ENCODE peak calls at places on chromosomes 13 and 19, in eight cellular contexts. One of them, this sample, is unnamed.
A peak's percentile ranks its signal among the peaks of the same experiment; 100 is the strongest.

GRCh38 chr13:32731576-32731975 is 145.3 kb downstream of the PDS5B start:
- DNase-seq in BE2C: no peak
- DNase-seq in left lung: no peak
- DNase-seq in upper lobe of left lung: no peak
- DNase-seq in IMR-90: peak; percentile 57
- DNase-seq in breast epithelium: no peak
- DNase-seq in foreskin fibroblast: peak; percentile 4
- DNase-seq in esophagus muscularis mucosa: no peak
- DNase-seq in this sample: no peak

GRCh38 chr19:35144600-35145436 is 1.8 kb downstream of the FXYD7 start:
- DNase-seq in BE2C: no peak
- DNase-seq in left lung: no peak
- DNase-seq in upper lobe of left lung: peak; percentile 57
- DNase-seq in IMR-90: no peak
- DNase-seq in breast epithelium: no peak
- DNase-seq in foreskin fibroblast: no peak
- DNase-seq in esophagus muscularis mucosa: no peak
- DNase-seq in this sample: no peak

GRCh38 chr19:43779820-43780219 is 953 bp downstream of the KCNN4 start:
- DNase-seq in BE2C: no peak
- DNase-seq in left lung: no peak
- DNase-seq in upper lobe of left lung: no peak
- DNase-seq in IMR-90: no peak
- DNase-seq in breast epithelium: no peak
- DNase-seq in foreskin fibroblast: no peak
- DNase-seq in esophagus muscularis mucosa: no peak
- DNase-seq in this sample: no peak

GRCh38 chr19:55228403-55229031 is at the start of gene TMEM86B:
- DNase-seq in BE2C: no peak
- DNase-seq in left lung: no peak
- DNase-seq in upper lobe of left lung: peak; percentile 52
- DNase-seq in IMR-90: no peak
- DNase-seq in breast epithelium: no peak
- DNase-seq in foreskin fibroblast: no peak
- DNase-seq in esophagus muscularis mucosa: no peak
- DNase-seq in this sample: peak; percentile 75

GRCh38 chr13:50991624-50992610 is 82.3 kb downstream of the RNASEH2B start:
- DNase-seq in BE2C: no peak
- DNase-seq in left lung: no peak
- DNase-seq in upper lobe of left lung: no peak
- DNase-seq in IMR-90: no peak
- DNase-seq in breast epithelium: no peak
- DNase-seq in foreskin fibroblast: no peak
- DNase-seq in esophagus muscularis mucosa: no peak
- DNase-seq in this sample: no peak

GRCh38 chr13:36430247-36431203 is 1.8 kb upstream of the CCNA1 start:
- DNase-seq in BE2C: no peak
- DNase-seq in left lung: peak; percentile 39
- DNase-seq in upper lobe of left lung: no peak
- DNase-seq in IMR-90: no peak
- DNase-seq in breast epithelium: no peak
- DNase-seq in foreskin fibroblast: no peak
- DNase-seq in esophagus muscularis mucosa: no peak
- DNase-seq in this sample: no peak

GRCh38 chr13:112907916-112908315 is 61.1 kb upstream of the MCF2L start:
- DNase-seq in BE2C: no peak
- DNase-seq in left lung: no peak
- DNase-seq in upper lobe of left lung: no peak
- DNase-seq in IMR-90: no peak
- DNase-seq in breast epithelium: no peak
- DNase-seq in foreskin fibroblast: no peak
- DNase-seq in esophagus muscularis mucosa: no peak
- DNase-seq in this sample: no peak

GRCh38 chr13:41268764-41269163 is 5.4 kb upstream of the MTRF1 start:
- DNase-seq in BE2C: peak; percentile 8
- DNase-seq in left lung: no peak
- DNase-seq in upper lobe of left lung: no peak
- DNase-seq in IMR-90: peak; percentile 28
- DNase-seq in breast epithelium: no peak
- DNase-seq in foreskin fibroblast: no peak
- DNase-seq in esophagus muscularis mucosa: no peak
- DNase-seq in this sample: no peak

GRCh38 chr19:47625650-47626049 is 16.7 kb downstream of the BICRA start:
- DNase-seq in BE2C: no peak
- DNase-seq in left lung: no peak
- DNase-seq in upper lobe of left lung: no peak
- DNase-seq in IMR-90: no peak
- DNase-seq in breast epithelium: no peak
- DNase-seq in foreskin fibroblast: no peak
- DNase-seq in esophagus muscularis mucosa: no peak
- DNase-seq in this sample: no peak

GRCh38 chr19:12703056-12703455 is 6.6 kb upstream of the FBXW9 start:
- DNase-seq in BE2C: peak; percentile 85
- DNase-seq in left lung: no peak
- DNase-seq in upper lobe of left lung: no peak
- DNase-seq in IMR-90: peak; percentile 43
- DNase-seq in breast epithelium: no peak
- DNase-seq in foreskin fibroblast: no peak
- DNase-seq in esophagus muscularis mucosa: no peak
- DNase-seq in this sample: no peak

GRCh38 chr19:30344446-30345425 is 27.4 kb upstream of the ZNF536 start:
- DNase-seq in BE2C: peak; percentile 32
- DNase-seq in left lung: no peak
- DNase-seq in upper lobe of left lung: no peak
- DNase-seq in IMR-90: no peak
- DNase-seq in breast epithelium: no peak
- DNase-seq in foreskin fibroblast: peak; percentile 17
- DNase-seq in esophagus muscularis mucosa: no peak
- DNase-seq in this sample: no peak

GRCh38 chr13:98433654-98434053 is 143.3 kb downstream of the STK24 start:
- DNase-seq in BE2C: no peak
- DNase-seq in left lung: no peak
- DNase-seq in upper lobe of left lung: no peak
- DNase-seq in IMR-90: no peak
- DNase-seq in breast epithelium: no peak
- DNase-seq in foreskin fibroblast: no peak
- DNase-seq in esophagus muscularis mucosa: no peak
- DNase-seq in this sample: no peak

GRCh38 chr19:14430712-14431111 is 2.4 kb upstream of the PKN1 start:
- DNase-seq in BE2C: no peak
- DNase-seq in left lung: no peak
- DNase-seq in upper lobe of left lung: no peak
- DNase-seq in IMR-90: no peak
- DNase-seq in breast epithelium: no peak
- DNase-seq in foreskin fibroblast: no peak
- DNase-seq in esophagus muscularis mucosa: no peak
- DNase-seq in this sample: no peak

GRCh38 chr13:32638739-32639138 is 52.5 kb downstream of the PDS5B start:
- DNase-seq in BE2C: no peak
- DNase-seq in left lung: no peak
- DNase-seq in upper lobe of left lung: peak; percentile 42
- DNase-seq in IMR-90: no peak
- DNase-seq in breast epithelium: no peak
- DNase-seq in foreskin fibroblast: no peak
- DNase-seq in esophagus muscularis mucosa: no peak
- DNase-seq in this sample: no peak

GRCh38 chr19:30332445-30333234 is 39.5 kb upstream of the ZNF536 start:
- DNase-seq in BE2C: no peak
- DNase-seq in left lung: no peak
- DNase-seq in upper lobe of left lung: no peak
- DNase-seq in IMR-90: no peak
- DNase-seq in breast epithelium: no peak
- DNase-seq in foreskin fibroblast: no peak
- DNase-seq in esophagus muscularis mucosa: no peak
- DNase-seq in this sample: no peak

GRCh38 chr13:25963681-25964080 is 88.1 kb downstream of the SHISA2 start:
- DNase-seq in BE2C: no peak
- DNase-seq in left lung: no peak
- DNase-seq in upper lobe of left lung: no peak
- DNase-seq in IMR-90: no peak
- DNase-seq in breast epithelium: no peak
- DNase-seq in foreskin fibroblast: no peak
- DNase-seq in esophagus muscularis mucosa: no peak
- DNase-seq in this sample: no peak

GRCh38 chr13:20404488-20405222 is 121.0 kb downstream of the CRYL1 start:
- DNase-seq in BE2C: no peak
- DNase-seq in left lung: no peak
- DNase-seq in upper lobe of left lung: no peak
- DNase-seq in IMR-90: no peak
- DNase-seq in breast epithelium: no peak
- DNase-seq in foreskin fibroblast: no peak
- DNase-seq in esophagus muscularis mucosa: no peak
- DNase-seq in this sample: no peak

GRCh38 chr19:40754611-40755247 is 3.7 kb downstream of the SNRPA start:
- DNase-seq in BE2C: no peak
- DNase-seq in left lung: no peak
- DNase-seq in upper lobe of left lung: no peak
- DNase-seq in IMR-90: peak; percentile 19
- DNase-seq in breast epithelium: no peak
- DNase-seq in foreskin fibroblast: no peak
- DNase-seq in esophagus muscularis mucosa: no peak
- DNase-seq in this sample: peak; percentile 74
- H3K4me3 ChIP-seq in BE2C: no peak overlapping the region
- H3K4me3 ChIP-seq in left lung: no peak overlapping the region
- H3K4me3 ChIP-seq in upper lobe of left lung: peak overlapping the region; percentile 17
- H3K4me3 ChIP-seq in IMR-90: no peak overlapping the region
- H3K4me3 ChIP-seq in breast epithelium: no peak overlapping the region
- H3K4me3 ChIP-seq in foreskin fibroblast: no peak overlapping the region
- H3K4me3 ChIP-seq in esophagus muscularis mucosa: peak overlapping the region; percentile 24
- H3K4me3 ChIP-seq in this sample: peak overlapping the region; percentile 26

GRCh38 chr19:40809358-40810086 is 10.5 kb downstream of the EGLN2 start:
- DNase-seq in BE2C: no peak
- DNase-seq in left lung: no peak
- DNase-seq in upper lobe of left lung: peak; percentile 70
- DNase-seq in IMR-90: no peak
- DNase-seq in breast epithelium: no peak
- DNase-seq in foreskin fibroblast: no peak
- DNase-seq in esophagus muscularis mucosa: no peak
- DNase-seq in this sample: no peak

GRCh38 chr19:40808021-40808325 is 9.0 kb downstream of the EGLN2 start:
- DNase-seq in BE2C: no peak
- DNase-seq in left lung: no peak
- DNase-seq in upper lobe of left lung: no peak
- DNase-seq in IMR-90: no peak
- DNase-seq in breast epithelium: no peak
- DNase-seq in foreskin fibroblast: no peak
- DNase-seq in esophagus muscularis mucosa: no peak
- DNase-seq in this sample: no peak

GRCh38 chr19:40811478-40812341 is 12.7 kb downstream of the EGLN2 start:
- DNase-seq in BE2C: no peak
- DNase-seq in left lung: no peak
- DNase-seq in upper lobe of left lung: peak; percentile 76
- DNase-seq in IMR-90: no peak
- DNase-seq in breast epithelium: no peak
- DNase-seq in foreskin fibroblast: no peak
- DNase-seq in esophagus muscularis mucosa: no peak
- DNase-seq in this sample: no peak

GRCh38 chr19:40808497-40808896 is 9.5 kb downstream of the EGLN2 start:
- DNase-seq in BE2C: no peak
- DNase-seq in left lung: no peak
- DNase-seq in upper lobe of left lung: no peak
- DNase-seq in IMR-90: no peak
- DNase-seq in breast epithelium: no peak
- DNase-seq in foreskin fibroblast: no peak
- DNase-seq in esophagus muscularis mucosa: no peak
- DNase-seq in this sample: no peak

DNA sequence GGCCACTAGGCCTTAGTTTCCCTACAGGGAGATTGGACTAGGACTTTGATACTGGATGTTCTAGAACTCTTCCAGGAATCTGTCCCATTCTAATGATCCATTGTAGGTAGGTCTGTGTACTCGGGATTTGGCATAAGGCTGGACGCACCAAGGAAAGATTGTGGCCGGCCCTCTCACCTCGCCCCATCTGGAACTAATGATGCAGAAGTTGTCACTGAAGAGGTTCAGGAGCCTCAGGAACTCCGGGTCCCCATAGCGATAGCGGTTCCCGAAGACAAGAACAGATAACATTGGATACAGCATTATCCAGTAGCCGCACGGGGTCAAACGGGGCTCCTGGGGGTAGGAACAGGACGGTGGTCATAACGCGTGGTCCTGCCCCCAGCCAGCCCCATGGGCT is 11.2 kb downstream of the EGLN2 start:
- DNase-seq in BE2C: no peak
- DNase-seq in left lung: no peak
- DNase-seq in upper lobe of left lung: no peak
- DNase-seq in IMR-90: no peak
- DNase-seq in breast epithelium: no peak
- DNase-seq in foreskin fibroblast: no peak
- DNase-seq in esophagus muscularis mucosa: no peak
- DNase-seq in this sample: no peak
- H3K4me3 ChIP-seq in BE2C: no peak overlapping the region
- H3K4me3 ChIP-seq in left lung: peak overlapping the region; percentile 24
- H3K4me3 ChIP-seq in upper lobe of left lung: peak overlapping the region; percentile 49
- H3K4me3 ChIP-seq in IMR-90: no peak overlapping the region
- H3K4me3 ChIP-seq in breast epithelium: peak overlapping the region; percentile 50
- H3K4me3 ChIP-seq in foreskin fibroblast: peak overlapping the region; percentile 31
- H3K4me3 ChIP-seq in esophagus muscularis mucosa: peak overlapping the region; percentile 65
- H3K4me3 ChIP-seq in this sample: no peak overlapping the region

GRCh38 chr19:18522124-18522861 is 423 bp upstream of the ELL start:
- DNase-seq in BE2C: peak; percentile 100
- DNase-seq in left lung: peak; percentile 100
- DNase-seq in upper lobe of left lung: peak; percentile 100
- DNase-seq in IMR-90: peak; percentile 100
- DNase-seq in breast epithelium: peak; percentile 100
- DNase-seq in foreskin fibroblast: peak; percentile 100
- DNase-seq in esophagus muscularis mucosa: peak; percentile 100
- DNase-seq in this sample: peak; percentile 100
- H3K4me3 ChIP-seq in BE2C: peak overlapping the region; percentile 86
- H3K4me3 ChIP-seq in left lung: peak overlapping the region; percentile 99
- H3K4me3 ChIP-seq in upper lobe of left lung: peak overlapping the region; percentile 85
- H3K4me3 ChIP-seq in IMR-90: no peak overlapping the region
- H3K4me3 ChIP-seq in breast epithelium: peak overlapping the region; percentile 100
- H3K4me3 ChIP-seq in foreskin fibroblast: peak overlapping the region; percentile 97
- H3K4me3 ChIP-seq in esophagus muscularis mucosa: peak overlapping the region; percentile 91
- H3K4me3 ChIP-seq in this sample: peak overlapping the region; percentile 99

GRCh38 chr13:46170268-46170667 is 11.7 kb downstream of the LCP1 start:
- DNase-seq in BE2C: no peak
- DNase-seq in left lung: no peak
- DNase-seq in upper lobe of left lung: no peak
- DNase-seq in IMR-90: no peak
- DNase-seq in breast epithelium: no peak
- DNase-seq in foreskin fibroblast: no peak
- DNase-seq in esophagus muscularis mucosa: no peak
- DNase-seq in this sample: no peak

GRCh38 chr13:46171739-46172138 is 10.2 kb downstream of the LCP1 start:
- DNase-seq in BE2C: no peak
- DNase-seq in left lung: no peak
- DNase-seq in upper lobe of left lung: no peak
- DNase-seq in IMR-90: no peak
- DNase-seq in breast epithelium: no peak
- DNase-seq in foreskin fibroblast: no peak
- DNase-seq in esophagus muscularis mucosa: no peak
- DNase-seq in this sample: no peak

GRCh38 chr13:46171223-46171622 is 10.8 kb downstream of the LCP1 start:
- DNase-seq in BE2C: no peak
- DNase-seq in left lung: no peak
- DNase-seq in upper lobe of left lung: no peak
- DNase-seq in IMR-90: no peak
- DNase-seq in breast epithelium: no peak
- DNase-seq in foreskin fibroblast: no peak
- DNase-seq in esophagus muscularis mucosa: no peak
- DNase-seq in this sample: no peak

GRCh38 chr13:46168818-46169217 is 13.2 kb downstream of the LCP1 start:
- DNase-seq in BE2C: no peak
- DNase-seq in left lung: no peak
- DNase-seq in upper lobe of left lung: no peak
- DNase-seq in IMR-90: no peak
- DNase-seq in breast epithelium: no peak
- DNase-seq in foreskin fibroblast: no peak
- DNase-seq in esophagus muscularis mucosa: no peak
- DNase-seq in this sample: no peak

GRCh38 chr13:46170687-46171086 is 11.3 kb downstream of the LCP1 start:
- DNase-seq in BE2C: no peak
- DNase-seq in left lung: no peak
- DNase-seq in upper lobe of left lung: no peak
- DNase-seq in IMR-90: no peak
- DNase-seq in breast epithelium: no peak
- DNase-seq in foreskin fibroblast: no peak
- DNase-seq in esophagus muscularis mucosa: no peak
- DNase-seq in this sample: no peak
- H3K4me3 ChIP-seq in BE2C: no peak overlapping the region
- H3K4me3 ChIP-seq in left lung: no peak overlapping the region
- H3K4me3 ChIP-seq in upper lobe of left lung: no peak overlapping the region
- H3K4me3 ChIP-seq in IMR-90: no peak overlapping the region
- H3K4me3 ChIP-seq in breast epithelium: no peak overlapping the region
- H3K4me3 ChIP-seq in foreskin fibroblast: no peak overlapping the region
- H3K4me3 ChIP-seq in esophagus muscularis mucosa: no peak overlapping the region
- H3K4me3 ChIP-seq in this sample: no peak overlapping the region